ENCODE peak calls at places on chromosome 4, in ten cellular contexts. S is A549, M is suprapubic skin, O is heart left ventricle, Z is H54, C is HepG2, P is adrenal gland, X is NB4, K is ovary, V is GM12892. F is an unnamed sample.

GRCh38 chr4:79241846-79242245 is 84.0 kb downstream of the NAA11 start:
- DNase-seq in S (no peak), M (no peak), O (no peak), Z (no peak), C (no peak), P (no peak), X (peak; percentile 46), K (no peak), V (no peak), F (peak; percentile 2)

GRCh38 chr4:1463088-1463926 is 57.1 kb upstream of the NKX1-1 start:
- DNase-seq in S (no peak), M (no peak), O (no peak), Z (peak; percentile 33), C (no peak), P (peak; percentile 15), X (peak; percentile 94), K (no peak), V (no peak), F (no peak)

GRCh38 chr4:126731062-126731461 is 901.7 kb upstream of the INTU start:
- DNase-seq in S (no peak), M (no peak), O (no peak), Z (no peak), C (no peak), P (no peak), X (no peak), K (no peak), V (no peak), F (no peak)

GRCh38 chr4:16226816-16227461 is 668 bp upstream of the TAPT1 start:
- DNase-seq in S (peak; percentile 37), M (peak; percentile 85), O (peak; percentile 68), Z (no peak), C (peak; percentile 35), P (peak; percentile 74), X (peak; percentile 74), K (peak; percentile 61), V (peak; percentile 27), F (peak; percentile 62)

GRCh38 chr4:164779811-164780216 is 25.9 kb downstream of the SMIM31 start:
- DNase-seq in S (peak; percentile 35), M (no peak), O (no peak), Z (no peak), C (peak; percentile 13), P (peak; percentile 33), X (peak; percentile 47), K (peak; percentile 43), V (no peak), F (peak; percentile 58)

GRCh38 chr4:160372390-160372789 is 1269.5 kb downstream of the RAPGEF2 start:
- DNase-seq in S (no peak), M (no peak), O (no peak), Z (no peak), C (no peak), P (no peak), X (no peak), K (no peak), V (no peak), F (no peak)

GRCh38 chr4:48138936-48139335 is 4.9 kb upstream of the TXK start:
- DNase-seq in S (no peak), M (no peak), O (no peak), Z (no peak), C (no peak), P (no peak), X (no peak), K (no peak), V (no peak), F (no peak)

GRCh38 chr4:170259631-170260153 is 169.9 kb upstream of the AADAT start:
- DNase-seq in S (peak; percentile 86), M (peak; percentile 78), O (peak; percentile 34), Z (peak; percentile 7), C (peak; percentile 92), P (peak; percentile 85), X (peak; percentile 88), K (peak; percentile 20), V (peak; percentile 5), F (peak; percentile 84)

GRCh38 chr4:169774466-169775445 is 17.0 kb upstream of the HPF1 start:
- DNase-seq in S (no peak), M (no peak), O (no peak), Z (no peak), C (no peak), P (no peak), X (no peak), K (no peak), V (no peak), F (peak; percentile 61)

GRCh38 chr4:82746705-82747567 is 51.7 kb downstream of the SCD5 start:
- DNase-seq in S (no peak), M (no peak), O (no peak), Z (no peak), C (peak; percentile 60), P (no peak), X (no peak), K (no peak), V (no peak), F (no peak)

GRCh38 chr4:56757821-56758400 is 63.6 kb downstream of the SPINK2 start:
- DNase-seq in S (peak; percentile 57), M (no peak), O (no peak), Z (peak; percentile 68), C (peak; percentile 47), P (peak; percentile 68), X (peak; percentile 65), K (peak; percentile 21), V (peak; percentile 52), F (no peak)

GRCh38 chr4:100190643-100191600 is 654 bp upstream of the DDIT4L start:
- DNase-seq in S (peak; percentile 25), M (no peak), O (no peak), Z (no peak), C (no peak), P (no peak), X (no peak), K (peak; percentile 25), V (no peak), F (no peak)

GRCh38 chr4:114161809-114162208 is 182.4 kb upstream of the ARSJ start:
- DNase-seq in S (no peak), M (no peak), O (no peak), Z (no peak), C (no peak), P (no peak), X (no peak), K (no peak), V (no peak), F (no peak)

GRCh38 chr4:148445071-148445902 is 3.1 kb upstream of the NR3C2 start:
- DNase-seq in S (no peak), M (peak; percentile 85), O (peak; percentile 73), Z (peak; percentile 43), C (no peak), P (peak; percentile 52), X (no peak), K (peak; percentile 76), V (peak; percentile 23), F (peak; percentile 40)

GRCh38 chr4:104294811-104295210 is 199.9 kb downstream of the CXXC4 start:
- DNase-seq in S (no peak), M (no peak), O (no peak), Z (no peak), C (no peak), P (no peak), X (no peak), K (no peak), V (no peak), F (no peak)

GRCh38 chr4:160810415-160810814 is 1353.4 kb downstream of the FSTL5 start:
- DNase-seq in S (no peak), M (no peak), O (no peak), Z (no peak), C (no peak), P (no peak), X (no peak), K (no peak), V (no peak), F (no peak)

GRCh38 chr4:113645771-113646455 is 115.6 kb downstream of the CAMK2D start:
- DNase-seq in S (peak; percentile 94), M (no peak), O (no peak), Z (peak; percentile 19), C (peak; percentile 81), P (peak; percentile 27), X (no peak), K (no peak), V (no peak), F (no peak)

DNA sequence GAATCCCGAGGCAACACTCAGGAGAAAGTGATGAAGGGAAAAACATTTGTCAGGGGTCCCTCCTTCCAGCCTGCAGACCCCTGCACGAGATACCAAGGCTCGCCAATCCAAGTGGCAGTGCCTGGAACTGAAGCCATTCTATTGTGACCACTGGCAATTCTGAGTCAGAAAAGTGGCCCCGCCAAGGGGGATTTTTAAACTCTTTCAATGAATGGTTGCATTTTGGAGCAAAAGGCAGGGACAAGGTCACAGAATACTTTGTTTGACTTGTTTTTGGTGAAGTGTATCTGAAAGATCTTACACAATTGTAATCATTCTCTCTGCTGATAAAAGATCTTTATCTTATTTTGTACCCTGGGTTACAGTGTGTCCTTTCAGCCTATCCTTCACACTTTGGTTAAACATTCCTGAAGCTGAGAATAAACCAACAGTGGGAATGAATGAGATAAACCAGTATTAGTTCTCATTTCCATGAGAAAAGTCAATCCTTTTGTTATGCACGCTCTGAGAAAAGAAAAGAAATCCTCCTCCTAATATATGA is 115.9 kb upstream of the PDLIM3 start:
- DNase-seq in S (no peak), M (no peak), O (no peak), Z (no peak), C (peak; percentile 72), P (peak; percentile 81), X (no peak), K (no peak), V (no peak), F (no peak)
- TF ChIP-seq POLR2A in S (no peak), M (no peak), O (no peak), Z (no peak), C (no peak), P (no peak), X (no peak), K (no peak), V (no peak), F (no peak)

GRCh38 chr4:110622841-110623709 is at the start of gene PITX2:
- DNase-seq in S (no peak), M (peak; percentile 97), O (peak; percentile 70), Z (no peak), C (no peak), P (peak; percentile 56), X (no peak), K (peak; percentile 66), V (peak; percentile 63), F (peak; percentile 58)
- TF ChIP-seq POLR2A in S (no peak), M (no peak), O (no peak), Z (no peak), C (no peak), P (no peak), X (no peak), K (no peak), V (no peak), F (no peak)

DNA sequence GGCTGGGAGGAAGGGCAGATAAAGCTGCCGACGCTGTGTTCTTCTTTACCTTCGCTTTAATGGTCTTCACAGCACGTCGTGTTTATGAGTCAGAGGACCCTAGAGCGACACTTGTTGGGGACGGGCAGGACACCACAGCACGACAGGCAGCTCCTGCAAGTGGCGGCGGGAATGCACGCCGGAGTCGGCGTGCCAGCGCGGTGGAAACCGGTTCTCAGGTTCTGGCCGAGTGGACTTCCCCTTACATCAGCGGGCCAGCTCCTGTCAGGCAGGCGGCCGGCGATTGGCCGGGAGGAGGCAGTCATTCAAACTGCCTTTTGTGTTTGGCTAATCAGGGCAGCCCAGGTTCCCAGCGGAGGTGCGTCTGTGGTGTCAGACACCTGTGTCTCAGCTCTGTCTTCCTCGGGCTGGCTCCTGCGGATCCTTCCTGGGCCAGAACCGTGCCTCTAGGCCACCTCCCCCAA is 150.9 kb downstream of the SHROOM3 start:
- DNase-seq in S (peak; percentile 65), M (peak; percentile 88), O (peak; percentile 86), Z (peak; percentile 39), C (peak; percentile 7), P (peak; percentile 67), X (no peak), K (peak; percentile 32), V (peak; percentile 36), F (no peak)
- TF ChIP-seq POLR2A in S (no peak), M (no peak), O (peak; percentile 38), Z (peak; percentile 53), C (no peak), P (peak; percentile 49), X (no peak), K (no peak), V (no peak), F (no peak)

GRCh38 chr4:123741906-123742305 is 345.3 kb downstream of the SPRY1 start:
- DNase-seq in S (no peak), M (no peak), O (no peak), Z (no peak), C (no peak), P (no peak), X (no peak), K (no peak), V (no peak), F (no peak)
- TF ChIP-seq POLR2A in S (no peak), M (no peak), O (no peak), Z (no peak), C (no peak), P (no peak), X (no peak), K (no peak), V (no peak), F (no peak)

F was measured in erythroblast.